ENCODE peak calls at places on chromosomes 13 and 19, in four cellular contexts. One of them, this sample, is unnamed. For H3K4me1, the result is how much of the 10 kb centered on the place peaks cover.

GRCh38 chr13:107730835-107731234 is 484.5 kb downstream of the LIG4 start:
- DNase-seq in stomach: no peak
- DNase-seq in pancreas: no peak
- DNase-seq in Peyer's patch: no peak
- DNase-seq in this sample: no peak

GRCh38 chr13:46712524-46712923 is 84.4 kb downstream of the ESD start:
- DNase-seq in stomach: no peak
- DNase-seq in pancreas: no peak
- DNase-seq in Peyer's patch: no peak
- DNase-seq in this sample: no peak

GRCh38 chr19:15313649-15314279 is 18.6 kb downstream of the BRD4 start:
- DNase-seq in stomach: no peak
- DNase-seq in Peyer's patch: no peak
- DNase-seq in pancreas: no peak
- DNase-seq in this sample: peak

GRCh38 chr19:46192990-46193650 is 36.4 kb upstream of the IGFL1 start:
- DNase-seq in pancreas: no peak
- DNase-seq in stomach: no peak
- DNase-seq in Peyer's patch: peak
- DNase-seq in this sample: no peak

GRCh38 chr13:32415019-32415418 is 12.9 kb downstream of the N4BP2L1 start:
- DNase-seq in Peyer's patch: no peak
- DNase-seq in pancreas: no peak
- DNase-seq in stomach: no peak
- DNase-seq in this sample: no peak

GRCh38 chr13:37097008-37097579 is 8.4 kb downstream of the CSNK1A1L start:
- DNase-seq in pancreas: no peak
- DNase-seq in Peyer's patch: no peak
- DNase-seq in stomach: no peak
- DNase-seq in this sample: no peak

GRCh38 chr13:27370305-27370853 is 54.0 kb upstream of the GTF3A start:
- DNase-seq in stomach: no peak
- DNase-seq in pancreas: no peak
- DNase-seq in Peyer's patch: no peak
- DNase-seq in this sample: no peak

GRCh38 chr13:27533155-27533643 is 82.8 kb upstream of the MTIF3 start:
- DNase-seq in pancreas: peak
- DNase-seq in stomach: peak
- DNase-seq in Peyer's patch: peak
- DNase-seq in this sample: peak

GRCh38 chr13:49300716-49301589 is 53.2 kb downstream of the CDADC1 start:
- DNase-seq in stomach: peak
- DNase-seq in Peyer's patch: peak
- DNase-seq in pancreas: no peak
- DNase-seq in this sample: no peak

GRCh38 chr19:52898101-52898500 is 666 bp upstream of the ZNF320 start:
- DNase-seq in pancreas: no peak
- DNase-seq in stomach: no peak
- DNase-seq in Peyer's patch: no peak
- DNase-seq in this sample: no peak

GRCh38 chr13:28035146-28035782 is 46.8 kb upstream of the URAD start:
- DNase-seq in Peyer's patch: no peak
- DNase-seq in pancreas: no peak
- DNase-seq in stomach: no peak
- DNase-seq in this sample: no peak

GRCh38 chr13:27321619-27322385 is 51.2 kb downstream of the RASL11A start:
- DNase-seq in stomach: no peak
- DNase-seq in pancreas: no peak
- DNase-seq in Peyer's patch: no peak
- DNase-seq in this sample: no peak

GRCh38 chr19:1691589-1692290 is 39.3 kb upstream of the TCF3 start:
- DNase-seq in stomach: no peak
- DNase-seq in pancreas: no peak
- DNase-seq in Peyer's patch: no peak
- DNase-seq in this sample: no peak

GRCh38 chr13:45527699-45528462 is 63.1 kb downstream of the COG3 start:
- DNase-seq in Peyer's patch: no peak
- DNase-seq in stomach: peak
- DNase-seq in pancreas: no peak
- DNase-seq in this sample: no peak

GRCh38 chr13:33776510-33776909 is 41.4 kb upstream of the RFC3 start:
- DNase-seq in stomach: no peak
- DNase-seq in Peyer's patch: no peak
- DNase-seq in pancreas: peak
- DNase-seq in this sample: no peak

GRCh38 chr19:50280074-50280473 is 49.1 kb downstream of the KCNC3 start:
- DNase-seq in stomach: no peak
- DNase-seq in Peyer's patch: no peak
- DNase-seq in pancreas: no peak
- DNase-seq in this sample: no peak

GRCh38 chr13:30998548-30999140 is 66.2 kb downstream of the TEX26 start:
- DNase-seq in stomach: no peak
- DNase-seq in pancreas: no peak
- DNase-seq in Peyer's patch: no peak
- DNase-seq in this sample: no peak

GRCh38 chr19:7637374-7638256 is 705 bp downstream of the STXBP2 start:
- DNase-seq in Peyer's patch: peak
- DNase-seq in stomach: peak
- DNase-seq in pancreas: no peak
- DNase-seq in this sample: peak

GRCh38 chr19:45809643-45810159 is 5.4 kb downstream of the RSPH6A start:
- DNase-seq in pancreas: no peak
- DNase-seq in stomach: no peak
- DNase-seq in Peyer's patch: no peak
- DNase-seq in this sample: no peak

GRCh38 chr13:112444001-112444311 is 67.8 kb downstream of the SPACA7 start:
- DNase-seq in Peyer's patch: peak
- DNase-seq in pancreas: peak
- DNase-seq in stomach: peak
- DNase-seq in this sample: peak

GRCh38 chr19:8610928-8611284 is 391 bp upstream of the ADAMTS10 start:
- DNase-seq in pancreas: no peak
- DNase-seq in stomach: no peak
- DNase-seq in Peyer's patch: no peak
- DNase-seq in this sample: no peak

GRCh38 chr19:32651729-32652140 is 23.2 kb downstream of the ANKRD27 start:
- DNase-seq in Peyer's patch: no peak
- DNase-seq in stomach: peak
- DNase-seq in pancreas: no peak
- DNase-seq in this sample: no peak

GRCh38 chr19:6848986-6849385 is 38.4 kb upstream of the ADGRE1 start:
- DNase-seq in pancreas: no peak
- DNase-seq in Peyer's patch: no peak
- DNase-seq in stomach: no peak
- DNase-seq in this sample: no peak

GRCh38 chr19:5667751-5668271 is 12.5 kb downstream of the MICOS13 start:
- DNase-seq in pancreas: no peak
- DNase-seq in stomach: no peak
- DNase-seq in Peyer's patch: no peak
- DNase-seq in this sample: no peak

GRCh38 chr13:91141619-91142061 is 205.8 kb upstream of the MIR17HG start:
- DNase-seq in pancreas: no peak
- DNase-seq in stomach: no peak
- DNase-seq in Peyer's patch: no peak
- DNase-seq in this sample: no peak

DNA sequence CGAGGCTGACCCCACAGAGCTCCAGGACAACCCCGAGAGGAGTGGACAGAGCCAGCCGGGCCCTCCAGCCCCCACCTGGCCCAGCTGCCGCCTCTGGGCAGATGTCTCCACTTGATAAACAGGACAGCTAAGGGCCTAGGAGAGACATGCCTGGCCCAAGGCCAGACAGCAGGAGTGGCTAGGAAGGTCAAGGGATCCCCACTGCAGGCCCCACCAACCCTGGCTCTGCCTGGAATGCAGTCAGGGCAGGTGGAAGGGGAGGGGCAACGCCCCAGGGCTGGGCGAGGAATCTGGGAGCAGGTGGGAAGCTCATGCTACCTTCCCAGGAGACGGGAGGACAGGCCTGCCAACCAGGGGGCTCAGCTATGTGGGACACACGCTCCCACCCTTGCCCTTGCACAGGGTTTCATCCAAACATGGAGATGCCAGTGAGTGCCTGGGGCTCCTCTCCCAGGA is 25.2 kb downstream of the SH3GL1 start:
- DNase-seq in pancreas: peak
- DNase-seq in stomach: peak
- DNase-seq in Peyer's patch: peak
- DNase-seq in this sample: peak
- H3K4me1 ChIP-seq in pancreas: half or more
- H3K4me1 ChIP-seq in stomach: half or more
- H3K4me1 ChIP-seq in Peyer's patch: half or more
- H3K4me1 ChIP-seq in this sample: half or more

GRCh38 chr19:47363758-47364529 is 14.8 kb downstream of the DHX34 start:
- DNase-seq in stomach: no peak
- DNase-seq in Peyer's patch: no peak
- DNase-seq in pancreas: no peak
- DNase-seq in this sample: no peak

GRCh38 chr19:47356900-47357299 is 7.8 kb downstream of the DHX34 start:
- DNase-seq in pancreas: no peak
- DNase-seq in stomach: no peak
- DNase-seq in Peyer's patch: no peak
- DNase-seq in this sample: no peak

GRCh38 chr19:47362321-47362720 is 13.2 kb downstream of the DHX34 start:
- DNase-seq in pancreas: no peak
- DNase-seq in stomach: no peak
- DNase-seq in Peyer's patch: no peak
- DNase-seq in this sample: no peak

GRCh38 chr19:47353307-47353712 is 4.2 kb downstream of the DHX34 start:
- DNase-seq in pancreas: peak
- DNase-seq in Peyer's patch: peak
- DNase-seq in stomach: peak
- DNase-seq in this sample: no peak

DNA sequence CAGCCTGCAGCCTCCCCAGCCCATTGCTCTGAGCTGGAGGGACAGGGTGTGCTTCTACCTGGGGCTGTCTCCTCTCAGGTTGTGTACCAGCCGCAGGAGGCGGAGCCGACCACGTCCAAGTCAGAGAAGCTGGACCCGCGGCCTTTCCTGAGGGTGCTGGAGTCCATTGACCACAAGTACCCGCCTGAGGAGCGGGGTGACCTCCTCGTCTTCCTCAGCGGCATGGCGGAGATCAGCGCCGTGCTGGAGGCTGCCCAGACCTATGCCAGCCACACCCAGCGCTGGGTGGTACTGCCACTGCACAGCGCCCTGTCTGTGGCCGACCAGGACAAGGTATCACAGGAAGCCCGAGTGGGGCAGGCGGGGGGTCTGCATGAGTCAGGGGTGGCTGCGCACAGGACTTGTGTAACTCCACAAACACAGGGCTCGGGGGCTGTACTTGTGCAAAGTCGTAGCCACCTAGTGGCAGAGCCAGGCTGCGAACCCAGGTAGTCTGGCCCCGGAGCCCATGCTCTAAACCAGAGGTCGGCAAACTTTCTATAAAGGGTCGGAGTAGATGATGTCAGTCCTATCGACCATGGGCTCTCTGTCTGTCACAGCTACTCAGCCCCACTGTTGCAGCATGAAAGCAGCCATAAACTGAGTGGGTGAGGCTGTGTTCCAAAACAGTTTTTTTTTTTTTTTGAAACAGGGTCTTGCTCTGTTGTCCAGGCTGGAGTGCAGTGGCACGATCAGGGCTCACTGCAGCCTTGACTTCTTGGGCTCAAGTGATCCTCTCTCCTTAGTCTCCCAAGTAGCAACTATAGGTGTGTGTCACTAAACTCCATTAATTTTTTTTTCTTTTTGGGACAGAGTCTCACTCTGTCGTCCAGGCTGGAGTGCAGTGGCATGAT is 8.9 kb downstream of the DHX34 start:
- DNase-seq in pancreas: no peak
- DNase-seq in Peyer's patch: no peak
- DNase-seq in stomach: no peak
- DNase-seq in this sample: no peak
- TF ChIP-seq CTCF in pancreas: no peak
- TF ChIP-seq CTCF in Peyer's patch: no peak
- TF ChIP-seq CTCF in stomach: no peak
- TF ChIP-seq CTCF in this sample: no peak

DNA sequence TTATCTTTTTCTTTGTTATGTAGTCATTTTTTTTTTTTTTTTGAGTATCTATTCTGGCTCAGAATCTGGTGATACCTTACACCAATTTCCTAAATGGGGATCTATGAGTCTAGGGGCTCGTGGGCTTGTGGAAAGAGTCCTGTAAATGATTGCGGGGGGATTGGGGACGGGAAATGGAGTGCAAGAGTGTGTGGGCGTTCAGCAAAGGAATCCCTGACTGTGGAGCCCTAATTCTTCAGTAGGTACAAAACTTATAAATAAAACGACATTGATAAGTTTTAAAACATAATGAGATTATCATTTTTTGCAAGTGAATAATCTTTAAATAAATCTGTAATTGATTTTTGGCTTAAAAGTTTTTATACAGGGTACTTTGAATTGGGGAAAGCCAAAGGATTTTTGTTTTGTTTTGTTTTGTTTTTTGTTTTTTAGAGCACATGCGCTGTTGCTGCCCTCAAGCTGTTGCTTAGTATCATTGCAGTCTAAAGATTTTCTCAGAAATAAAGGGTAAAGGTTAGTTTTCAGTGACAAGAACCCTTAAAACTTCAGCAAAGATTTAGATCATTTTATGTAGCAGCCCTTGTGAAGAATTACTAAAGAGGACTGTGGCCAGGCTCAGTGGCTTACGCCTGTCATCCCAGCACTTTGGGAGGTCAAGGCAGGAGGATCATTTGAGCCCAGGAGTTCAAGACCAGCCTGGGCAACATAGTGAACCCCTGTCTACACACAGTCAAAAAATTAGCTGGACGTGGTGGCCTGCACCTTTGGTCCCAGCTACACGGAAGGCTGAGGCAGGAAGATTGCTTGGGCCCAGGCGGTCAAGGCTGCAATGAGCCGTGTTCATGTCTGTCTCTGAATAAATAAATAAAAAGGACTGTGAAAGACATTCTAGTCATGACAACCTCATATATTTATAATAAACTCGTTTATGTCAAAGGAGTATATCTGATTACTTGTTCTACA is 1.7 kb downstream of the ERCC5 start:
- DNase-seq in stomach: no peak
- DNase-seq in Peyer's patch: no peak
- DNase-seq in pancreas: no peak
- DNase-seq in this sample: no peak
- H3K27ac ChIP-seq in stomach: peak
- H3K27ac ChIP-seq in Peyer's patch: peak
- H3K27ac ChIP-seq in pancreas: no peak
- H3K27ac ChIP-seq in this sample: peak

DNA sequence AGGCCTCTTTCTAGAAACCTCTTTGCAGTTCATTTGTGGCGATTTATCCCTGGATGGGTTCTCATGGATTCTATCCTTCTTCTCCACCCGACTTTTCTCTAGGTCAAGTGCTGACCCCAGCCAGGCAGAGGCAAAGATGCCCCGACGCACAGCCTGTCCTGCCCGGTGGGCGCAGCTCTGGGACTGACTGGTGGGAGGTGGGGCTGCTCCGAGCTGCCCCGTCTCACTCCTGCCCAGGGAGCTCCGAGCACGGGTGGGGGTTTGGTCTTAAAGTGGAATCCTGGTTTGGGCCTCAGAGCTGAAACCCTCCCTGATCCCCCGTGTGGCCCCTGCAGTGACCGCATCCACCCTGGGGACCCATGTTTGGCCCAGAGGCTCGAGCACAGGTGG is 44.5 kb downstream of the GAS6 start:
- DNase-seq in stomach: no peak
- DNase-seq in pancreas: no peak
- DNase-seq in Peyer's patch: no peak
- DNase-seq in this sample: no peak
- H3K4me1 ChIP-seq in stomach: under half
- H3K4me1 ChIP-seq in pancreas: under half
- H3K4me1 ChIP-seq in Peyer's patch: under half
- H3K4me1 ChIP-seq in this sample: under half

GRCh38 chr13:24746618-24747247 is 17.2 kb upstream of the RNF17 start:
- DNase-seq in pancreas: no peak
- DNase-seq in stomach: no peak
- DNase-seq in Peyer's patch: no peak
- DNase-seq in this sample: no peak
- TF ChIP-seq CTCF in pancreas: no peak
- TF ChIP-seq CTCF in stomach: no peak
- TF ChIP-seq CTCF in Peyer's patch: no peak
- TF ChIP-seq CTCF in this sample: no peak